ENCODE peak calls at places on chromosomes 13 and 19, in six cellular contexts. G is GM20000, N is caudate nucleus, M is suprapubic skin, B is NCI-H2029, W is COR-L47. Y is an unnamed sample.

GRCh38 chr19:49809155-49809986 is 3.7 kb downstream of the FUZ start:
- DNase-seq in G (peak), N (peak), M (peak), B (no peak), W (no peak), Y (no peak)

GRCh38 chr13:24684600-24684998 is 4.4 kb downstream of the ATP12A start:
- DNase-seq in G (no peak), N (no peak), M (no peak), B (no peak), W (no peak), Y (no peak)

GRCh38 chr19:42272989-42273406 is 3.9 kb downstream of the CIC start:
- DNase-seq in G (no peak), N (no peak), M (peak), B (no peak), W (no peak), Y (no peak)

GRCh38 chr19:5059191-5059579 is 90.3 kb downstream of the KDM4B start:
- DNase-seq in G (no peak), N (peak), M (no peak), B (no peak), W (no peak), Y (no peak)

GRCh38 chr13:30147380-30147779 is 160.0 kb downstream of the KATNAL1 start:
- DNase-seq in G (no peak), N (no peak), M (no peak), B (no peak), W (no peak), Y (no peak)

GRCh38 chr13:84961023-84961422 is 838.2 kb downstream of the SLITRK6 start:
- DNase-seq in G (no peak), N (no peak), M (no peak), B (no peak), W (no peak), Y (no peak)

GRCh38 chr13:44768233-44768632 is 192.1 kb upstream of the TSC22D1 start:
- DNase-seq in G (peak), N (no peak), M (no peak), B (no peak), W (no peak), Y (no peak)

GRCh38 chr19:46218160-46218559 is 11.4 kb upstream of the IGFL1 start:
- DNase-seq in G (peak), N (no peak), M (no peak), B (no peak), W (no peak), Y (peak)

GRCh38 chr19:19546751-19547162 is 8.7 kb downstream of the CILP2 start:
- DNase-seq in G (no peak), N (no peak), M (no peak), B (no peak), W (no peak), Y (no peak)

GRCh38 chr19:10420444-10421239 is at the start of gene PDE4A:
- DNase-seq in G (peak), N (peak), M (no peak), B (no peak), W (peak), Y (no peak)

GRCh38 chr13:109361562-109361961 is 424.8 kb downstream of the IRS2 start:
- DNase-seq in G (no peak), N (no peak), M (no peak), B (no peak), W (no peak), Y (no peak)

GRCh38 chr19:51448011-51448744 is 10.1 kb downstream of the SIGLEC8 start:
- DNase-seq in G (no peak), N (no peak), M (no peak), B (no peak), W (no peak), Y (no peak)

GRCh38 chr19:34430738-34431625 is 2.8 kb downstream of the UBA2 start:
- DNase-seq in G (peak), N (no peak), M (no peak), B (no peak), W (peak), Y (no peak)

GRCh38 chr13:33639640-33640080 is 178.3 kb upstream of the RFC3 start:
- DNase-seq in G (peak), N (no peak), M (no peak), B (no peak), W (no peak), Y (no peak)

GRCh38 chr13:97211357-97211756 is 10.8 kb upstream of the MBNL2 start:
- DNase-seq in G (no peak), N (no peak), M (no peak), B (no peak), W (no peak), Y (no peak)

GRCh38 chr19:31416548-31416947 is 67.3 kb upstream of the TSHZ3 start:
- DNase-seq in G (no peak), N (no peak), M (no peak), B (no peak), W (no peak), Y (no peak)